ENCODE peak calls at places on chromosome 21, in ten cellular contexts. One of them, this sample, is unnamed.

GRCh38 chr21:45949928-45950739 is 31.4 kb upstream of the COL6A1 start:
- DNase-seq in omental fat pad: no peak
- DNase-seq in epithelial cell of prostate: no peak
- DNase-seq in ELR: no peak
- DNase-seq in DMS153: no peak
- DNase-seq in esophagus squamous epithelium: no peak
- DNase-seq in AG09319: no peak
- DNase-seq in GM12892: no peak
- DNase-seq in GM12865: no peak
- DNase-seq in heart right ventricle: no peak
- DNase-seq in this sample: peak

GRCh38 chr21:37257967-37258877 is 8.9 kb downstream of the VPS26C start:
- DNase-seq in omental fat pad: no peak
- DNase-seq in epithelial cell of prostate: peak
- DNase-seq in ELR: peak
- DNase-seq in DMS153: peak
- DNase-seq in esophagus squamous epithelium: no peak
- DNase-seq in AG09319: no peak
- DNase-seq in GM12892: peak
- DNase-seq in GM12865: peak
- DNase-seq in heart right ventricle: peak
- DNase-seq in this sample: peak

GRCh38 chr21:36065497-36066036 is 4.3 kb upstream of the CBR1 start:
- DNase-seq in omental fat pad: no peak
- DNase-seq in epithelial cell of prostate: no peak
- DNase-seq in ELR: peak
- DNase-seq in DMS153: peak
- DNase-seq in esophagus squamous epithelium: no peak
- DNase-seq in AG09319: no peak
- DNase-seq in GM12892: no peak
- DNase-seq in GM12865: peak
- DNase-seq in heart right ventricle: no peak
- DNase-seq in this sample: no peak

GRCh38 chr21:27647401-27647800 is 680.5 kb upstream of the ADAMTS5 start:
- DNase-seq in omental fat pad: no peak
- DNase-seq in epithelial cell of prostate: no peak
- DNase-seq in ELR: peak
- DNase-seq in DMS153: no peak
- DNase-seq in esophagus squamous epithelium: no peak
- DNase-seq in AG09319: no peak
- DNase-seq in GM12892: no peak
- DNase-seq in GM12865: no peak
- DNase-seq in heart right ventricle: no peak
- DNase-seq in this sample: no peak

GRCh38 chr21:35976929-35977328 is 83.4 kb downstream of the SETD4 start:
- DNase-seq in omental fat pad: no peak
- DNase-seq in epithelial cell of prostate: no peak
- DNase-seq in ELR: no peak
- DNase-seq in DMS153: no peak
- DNase-seq in esophagus squamous epithelium: no peak
- DNase-seq in AG09319: no peak
- DNase-seq in GM12892: no peak
- DNase-seq in GM12865: no peak
- DNase-seq in heart right ventricle: no peak
- DNase-seq in this sample: no peak

GRCh38 chr21:29335720-29336119 is 37.0 kb downstream of the BACH1 start:
- DNase-seq in omental fat pad: no peak
- DNase-seq in epithelial cell of prostate: no peak
- DNase-seq in ELR: peak
- DNase-seq in DMS153: no peak
- DNase-seq in esophagus squamous epithelium: no peak
- DNase-seq in AG09319: no peak
- DNase-seq in GM12892: no peak
- DNase-seq in GM12865: no peak
- DNase-seq in heart right ventricle: no peak
- DNase-seq in this sample: no peak

GRCh38 chr21:30194701-30195299 is 21.1 kb downstream of the CLDN8 start:
- DNase-seq in omental fat pad: no peak
- DNase-seq in epithelial cell of prostate: peak
- DNase-seq in ELR: peak
- DNase-seq in DMS153: no peak
- DNase-seq in esophagus squamous epithelium: no peak
- DNase-seq in AG09319: no peak
- DNase-seq in GM12892: no peak
- DNase-seq in GM12865: peak
- DNase-seq in heart right ventricle: no peak
- DNase-seq in this sample: no peak

GRCh38 chr21:29232601-29233541 is 65.9 kb upstream of the BACH1 start:
- DNase-seq in omental fat pad: no peak
- DNase-seq in epithelial cell of prostate: no peak
- DNase-seq in ELR: peak
- DNase-seq in DMS153: no peak
- DNase-seq in esophagus squamous epithelium: no peak
- DNase-seq in AG09319: no peak
- DNase-seq in GM12892: no peak
- DNase-seq in GM12865: peak
- DNase-seq in heart right ventricle: no peak
- DNase-seq in this sample: no peak

GRCh38 chr21:35203093-35204021 is 154.3 kb upstream of the RUNX1 start:
- DNase-seq in omental fat pad: no peak
- DNase-seq in epithelial cell of prostate: no peak
- DNase-seq in ELR: peak
- DNase-seq in DMS153: no peak
- DNase-seq in esophagus squamous epithelium: no peak
- DNase-seq in AG09319: no peak
- DNase-seq in GM12892: no peak
- DNase-seq in GM12865: no peak
- DNase-seq in heart right ventricle: no peak
- DNase-seq in this sample: no peak